ENCODE peak calls at places on chromosome 14, in nine cellular contexts. O, D, W, S, Y, I, N, P and U are unnamed samples.

GRCh38 chr14:55438066-55438683 is 2.2 kb downstream of the TBPL2 start:
- DNase-seq in O (no peak), D (peak; percentile 71), W (peak; percentile 71), S (peak; percentile 80), Y (peak; percentile 52), I (peak; percentile 27), N (peak; percentile 33), P (peak; percentile 17), U (no peak)

GRCh38 chr14:57712101-57712500 is 153.8 kb downstream of the SLC35F4 start:
- DNase-seq in O (no peak), D (no peak), W (no peak), S (no peak), Y (no peak), I (no peak), N (no peak), P (no peak), U (no peak)

GRCh38 chr14:97723834-97724770 is 926.9 kb downstream of the VRK1 start:
- DNase-seq in O (peak; percentile 52), D (peak; percentile 8), W (no peak), S (no peak), Y (no peak), I (no peak), N (no peak), P (no peak), U (no peak)

GRCh38 chr14:81033841-81034240 is 78.4 kb downstream of the TSHR start:
- DNase-seq in O (no peak), D (no peak), W (no peak), S (no peak), Y (no peak), I (no peak), N (no peak), P (no peak), U (no peak)

GRCh38 chr14:100065161-100065871 is at the start of gene EVL:
- DNase-seq in O (peak; percentile 86), D (no peak), W (no peak), S (no peak), Y (no peak), I (no peak), N (no peak), P (no peak), U (no peak)

GRCh38 chr14:74572829-74573360 is 39.1 kb downstream of the LTBP2 start:
- DNase-seq in O (no peak), D (no peak), W (peak; percentile 65), S (no peak), Y (no peak), I (no peak), N (no peak), P (no peak), U (no peak)

GRCh38 chr14:44149597-44149996 is 357.5 kb downstream of the FSCB start:
- DNase-seq in O (no peak), D (peak; percentile 52), W (no peak), S (peak; percentile 91), Y (peak; percentile 8), I (no peak), N (peak; percentile 44), P (peak; percentile 65), U (no peak)

GRCh38 chr14:22107734-22108133 is 434.1 kb upstream of the OR4E1 start:
- DNase-seq in O (no peak), D (no peak), W (no peak), S (no peak), Y (no peak), I (no peak), N (no peak), P (no peak), U (no peak)

GRCh38 chr14:52067873-52068740 is 752 bp downstream of the NID2 start:
- DNase-seq in O (no peak), D (no peak), W (no peak), S (peak; percentile 66), Y (peak; percentile 42), I (no peak), N (peak; percentile 29), P (peak; percentile 44), U (peak; percentile 86)

GRCh38 chr14:57069702-57070101 is 199.0 kb downstream of the EXOC5 start:
- DNase-seq in O (no peak), D (no peak), W (no peak), S (no peak), Y (no peak), I (no peak), N (no peak), P (no peak), U (no peak)

GRCh38 chr14:88895116-88895515 is 70.7 kb downstream of the TTC8 start:
- DNase-seq in O (no peak), D (peak; percentile 14), W (peak; percentile 53), S (no peak), Y (no peak), I (peak; percentile 43), N (no peak), P (no peak), U (no peak)

DNA sequence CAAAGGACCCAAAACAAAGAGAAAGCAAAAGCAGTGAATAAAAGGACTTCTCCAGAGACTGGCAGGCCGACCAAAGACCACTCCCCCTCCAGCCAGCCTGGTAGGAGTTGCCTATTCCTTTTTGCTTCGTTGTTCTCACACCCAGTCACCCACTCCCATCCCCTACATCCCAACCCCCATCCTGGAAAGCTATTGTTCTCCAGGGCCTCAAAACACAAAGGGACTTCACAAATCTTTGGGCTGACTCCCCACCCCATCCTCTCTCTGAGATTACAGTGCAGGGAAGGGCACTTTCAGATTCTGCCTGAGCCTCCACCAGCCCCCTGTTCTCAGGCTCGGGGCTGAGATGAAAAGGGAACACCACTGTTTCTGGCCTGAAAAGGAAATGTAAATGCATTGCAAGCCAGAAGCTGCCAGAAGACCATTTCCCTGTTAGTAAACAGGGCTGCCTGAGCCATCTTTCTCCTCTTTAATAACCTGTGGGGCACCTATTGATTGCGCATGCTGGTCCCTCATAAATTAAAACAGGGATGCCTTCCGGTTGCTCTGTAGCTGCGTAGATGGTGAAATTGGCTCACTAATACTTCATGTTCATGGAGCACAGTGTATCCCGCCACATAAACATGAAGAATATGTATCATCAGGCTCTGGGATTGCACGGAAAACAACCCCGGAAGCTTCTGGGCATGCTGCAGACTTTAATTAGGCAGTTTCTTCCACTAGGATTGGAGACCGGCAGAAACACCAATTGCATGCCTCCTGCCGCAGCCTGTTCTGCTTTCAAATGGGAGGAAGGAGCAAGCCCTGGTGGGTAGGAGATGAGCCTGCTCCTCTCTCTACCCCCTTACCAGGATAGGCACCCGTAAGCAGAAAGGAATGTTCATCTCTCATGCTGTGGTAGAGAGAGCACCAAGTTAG is 130.3 kb upstream of the FUT8 start:
- DNase-seq in O (peak; percentile 32), D (no peak), W (peak; percentile 75), S (peak; percentile 76), Y (no peak), I (no peak), N (no peak), P (peak; percentile 46), U (no peak)
- TF ChIP-seq CTCF in O (no peak), D (no peak), W (no peak), S (no peak), Y (no peak), I (no peak), N (no peak), P (no peak), U (no peak)

GRCh38 chr14:70289138-70289537 is 70.3 kb downstream of the COX16 start:
- DNase-seq in O (peak; percentile 12), D (no peak), W (no peak), S (no peak), Y (no peak), I (no peak), N (no peak), P (no peak), U (no peak)

GRCh38 chr14:70292716-70293115 is 66.8 kb downstream of the COX16 start:
- DNase-seq in O (no peak), D (no peak), W (no peak), S (peak; percentile 64), Y (no peak), I (no peak), N (no peak), P (no peak), U (no peak)
- TF ChIP-seq CTCF in O (no peak), D (no peak), W (no peak), S (no peak), Y (no peak), I (no peak), N (no peak), P (no peak), U (no peak)

GRCh38 chr14:23539209-23539866 is 12.2 kb downstream of the ZFHX2 start:
- DNase-seq in O (no peak), D (peak; percentile 45), W (peak; percentile 31), S (peak; percentile 96), Y (peak; percentile 59), I (no peak), N (peak; percentile 75), P (peak; percentile 71), U (no peak)

GRCh38 chr14:23542261-23542660 is 9.3 kb downstream of the ZFHX2 start:
- DNase-seq in O (no peak), D (no peak), W (no peak), S (no peak), Y (no peak), I (no peak), N (no peak), P (no peak), U (no peak)

GRCh38 chr14:23538785-23539184 is 12.8 kb downstream of the ZFHX2 start:
- DNase-seq in O (no peak), D (no peak), W (peak; percentile 22), S (peak; percentile 79), Y (no peak), I (no peak), N (peak; percentile 79), P (no peak), U (no peak)

GRCh38 chr14:23538049-23538718 is 13.4 kb downstream of the ZFHX2 start:
- DNase-seq in O (no peak), D (no peak), W (no peak), S (peak; percentile 75), Y (no peak), I (no peak), N (no peak), P (no peak), U (no peak)

DNA sequence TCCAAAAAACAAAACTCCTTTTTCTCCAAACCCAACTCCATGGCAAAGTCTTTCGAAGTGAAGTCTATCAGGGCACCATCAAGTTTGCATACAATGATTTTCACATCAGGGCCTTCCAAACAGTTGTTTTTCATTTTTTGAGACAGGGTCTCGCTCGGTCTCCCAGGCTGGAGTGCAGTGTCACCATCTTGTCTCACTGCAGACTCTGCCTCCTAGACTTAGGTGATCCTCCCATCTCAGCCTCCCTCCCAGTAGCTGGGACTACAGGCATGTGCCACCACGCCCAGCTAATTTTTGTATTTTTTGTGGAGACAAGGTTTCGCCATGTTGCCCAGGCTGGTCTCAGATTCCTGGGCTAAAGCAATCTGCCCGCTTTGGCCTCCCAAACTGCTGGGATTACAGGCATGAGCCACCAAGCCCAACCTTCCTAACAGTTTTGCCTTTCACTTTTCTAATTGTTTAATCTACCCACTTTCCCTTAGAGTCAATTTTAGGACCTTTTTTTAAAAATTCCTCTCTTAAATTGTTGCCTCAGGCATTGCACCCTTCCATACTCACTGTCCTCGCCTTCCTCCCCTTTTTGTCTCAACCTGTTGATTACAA is 11.6 kb downstream of the ZFHX2 start:
- DNase-seq in O (no peak), D (no peak), W (no peak), S (no peak), Y (no peak), I (no peak), N (no peak), P (no peak), U (no peak)
- TF ChIP-seq CTCF in O (no peak), D (no peak), W (no peak), S (no peak), Y (no peak), I (no peak), N (no peak), P (peak; percentile 46), U (peak; percentile 9)

DNA sequence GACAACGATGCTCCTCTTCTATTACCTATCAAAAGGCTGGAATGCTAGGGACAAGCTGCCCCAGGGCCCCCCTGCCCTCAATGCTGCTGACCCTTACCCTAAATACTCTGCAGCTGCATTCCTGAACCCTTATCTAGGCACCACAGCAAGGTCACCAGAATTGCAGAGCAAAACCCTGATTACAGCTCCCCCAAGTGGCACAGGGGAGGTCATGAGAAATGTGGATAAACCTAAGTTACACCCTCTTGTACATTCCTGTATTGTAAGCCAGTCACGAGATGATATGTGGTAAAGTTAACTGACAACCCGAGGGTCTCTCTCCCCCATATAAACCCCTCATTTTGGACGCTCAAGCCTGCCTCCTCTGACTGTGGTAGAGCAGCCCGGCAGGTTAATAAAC is 411.8 kb upstream of the STXBP6 start:
- DNase-seq in O (no peak), D (no peak), W (no peak), S (peak; percentile 29), Y (no peak), I (no peak), N (no peak), P (no peak), U (no peak)
- TF ChIP-seq CTCF in O (no peak), D (no peak), W (no peak), S (peak; percentile 57), Y (no peak), I (no peak), N (no peak), P (no peak), U (no peak)